ENCODE peak calls at places on chromosomes 2 and 18, in five cellular contexts. I is Right ventricle myocardium superior; Y is activated CD8-positive, alpha-beta memory T cell treated with anti-CD3 and anti-CD28 coated beads, Interleukin-2, amount 10 ng/mL, durations not matched to agents 7 days and 5 days; D is occipital lobe; J is stimulated activated CD4-positive, alpha-beta T cell treated with anti-CD3 and anti-CD28 coated beads, TNF-alpha, amount 100 ng/mL, for 24 hours. F is an unnamed sample.

GRCh38 chr2:149733936-149734685 is 146.5 kb upstream of the MMADHC start:
- DNase-seq in I (no peak), Y (no peak), D (no peak), J (no peak), F (no peak)

GRCh38 chr2:16272038-16272788 is 331.9 kb downstream of the MYCN start:
- DNase-seq in I (no peak), Y (no peak), D (no peak), J (no peak), F (no peak)

GRCh38 chr2:45968946-45969584 is 317.6 kb downstream of the PRKCE start:
- DNase-seq in I (peak; percentile 44), Y (no peak), D (no peak), J (no peak), F (no peak)

GRCh38 chr2:99810241-99810640 is 320.4 kb upstream of the REV1 start:
- DNase-seq in I (no peak), Y (no peak), D (no peak), J (no peak), F (no peak)

GRCh38 chr2:217568289-217568985 is 434.4 kb downstream of the TNS1 start:
- DNase-seq in I (no peak), Y (no peak), D (no peak), J (no peak), F (no peak)

GRCh38 chr2:35973132-35973736 is 382.3 kb upstream of the CRIM1 start:
- DNase-seq in I (no peak), Y (no peak), D (no peak), J (peak; percentile 3), F (no peak)

GRCh38 chr18:621181-621580 is 24.4 kb downstream of the CLUL1 start:
- DNase-seq in I (no peak), Y (no peak), D (no peak), J (no peak), F (no peak)

GRCh38 chr2:129764376-129765325 is 214.8 kb upstream of the RAB6C start:
- DNase-seq in I (no peak), Y (peak; percentile 35), D (no peak), J (no peak), F (no peak)

GRCh38 chr2:70984576-70985282 is 6.3 kb downstream of the ANKRD53 start:
- DNase-seq in I (peak; percentile 79), Y (peak; percentile 88), D (no peak), J (peak; percentile 82), F (peak; percentile 88)

GRCh38 chr2:127702395-127703009 is 1.2 kb downstream of the SFT2D3 start:
- DNase-seq in I (no peak), Y (no peak), D (no peak), J (no peak), F (no peak)

GRCh38 chr18:34342960-34343359 is 118.2 kb upstream of the NOL4 start:
- DNase-seq in I (no peak), Y (no peak), D (no peak), J (no peak), F (no peak)

GRCh38 chr2:205030695-205031094 is 485.4 kb downstream of the PARD3B start:
- DNase-seq in I (no peak), Y (no peak), D (no peak), J (no peak), F (no peak)

F was measured in stimulated activated effector memory CD8-positive, alpha-beta T cell treated with anti-CD3 and anti-CD28 coated beads, Interleukin-12 subunit alpha, Interleukin-12 subunit beta, amount 100 ng/mL, for 72 hours.